ENCODE peak calls at places on chromosomes 11 and 22, in seven cellular contexts. I is adrenal gland, G is body of pancreas, V is heart left ventricle, T is endothelial cell of umbilical vein, J is tibial nerve, H is esophagus squamous epithelium. L is an unnamed sample.

GRCh38 chr11:125892071-125892470 is 4.6 kb downstream of the HYLS1 start:
- DNase-seq in I (no peak), J (no peak), T (peak; percentile 9), V (no peak), G (no peak), H (no peak), L (no peak)

GRCh38 chr22:49018601-49019000 is 809.1 kb downstream of the BRD1 start:
- DNase-seq in I (peak; percentile 4), V (peak; percentile 41), G (no peak), J (peak; percentile 8), T (no peak), H (no peak), L (no peak)

GRCh38 chr11:655036-655726 is 18.1 kb downstream of the DRD4 start:
- DNase-seq in J (no peak), I (no peak), H (no peak), G (peak; percentile 53), V (no peak), T (no peak), L (no peak)

GRCh38 chr11:10725114-10725906 is 25.7 kb upstream of the CTR9 start:
- DNase-seq in H (no peak), I (no peak), G (peak; percentile 16), T (no peak), J (no peak), V (no peak), L (no peak)

GRCh38 chr11:102853956-102854355 is 10.5 kb upstream of the MMP3 start:
- DNase-seq in G (no peak), H (no peak), T (no peak), V (no peak), I (no peak), J (no peak), L (no peak)

GRCh38 chr11:57546869-57547518 is 9.6 kb downstream of the SMTNL1 start:
- DNase-seq in T (peak; percentile 12), H (no peak), I (peak; percentile 63), V (no peak), G (no peak), J (no peak), L (no peak)

GRCh38 chr11:46675288-46675851 is 25.0 kb downstream of the ARHGAP1 start:
- DNase-seq in T (no peak), J (peak; percentile 57), H (no peak), G (peak; percentile 80), I (peak; percentile 86), V (peak; percentile 71), L (peak; percentile 84)

GRCh38 chr11:100557830-100558611 is 129.1 kb upstream of the ARHGAP42 start:
- DNase-seq in V (no peak), I (no peak), J (no peak), T (no peak), G (no peak), H (no peak), L (no peak)

GRCh38 chr11:104956528-104956927 is 11.8 kb downstream of the CASP4 start:
- DNase-seq in V (no peak), T (no peak), J (no peak), G (peak; percentile 22), I (no peak), H (no peak), L (no peak)

GRCh38 chr11:92111291-92111690 is 113.3 kb upstream of the FAT3 start:
- DNase-seq in I (no peak), V (no peak), H (no peak), T (no peak), G (no peak), J (no peak), L (no peak)

GRCh38 chr22:41574847-41575381 is 14.1 kb downstream of the CSDC2 start:
- DNase-seq in T (no peak), G (peak; percentile 31), J (peak; percentile 61), H (no peak), V (peak; percentile 87), I (peak; percentile 95), L (no peak)

GRCh38 chr22:50613291-50613981 is 12.8 kb downstream of the MAPK8IP2 start:
- DNase-seq in I (peak; percentile 85), T (no peak), V (no peak), H (no peak), J (no peak), G (peak; percentile 91), L (peak; percentile 64)

GRCh38 chr22:44952863-44953790 is 56.7 kb downstream of the PHF21B start:
- DNase-seq in G (no peak), H (no peak), I (no peak), J (no peak), T (no peak), V (no peak), L (no peak)

GRCh38 chr22:39315389-39315788 is 4.0 kb downstream of the RPL3 start:
- DNase-seq in J (no peak), I (peak; percentile 81), H (no peak), T (peak; percentile 30), G (no peak), V (no peak), L (no peak)
- TF ChIP-seq POLR2A in J (no peak), I (no peak), H (no peak), T (peak; percentile 2), G (no peak), V (no peak), L (no peak)

DNA sequence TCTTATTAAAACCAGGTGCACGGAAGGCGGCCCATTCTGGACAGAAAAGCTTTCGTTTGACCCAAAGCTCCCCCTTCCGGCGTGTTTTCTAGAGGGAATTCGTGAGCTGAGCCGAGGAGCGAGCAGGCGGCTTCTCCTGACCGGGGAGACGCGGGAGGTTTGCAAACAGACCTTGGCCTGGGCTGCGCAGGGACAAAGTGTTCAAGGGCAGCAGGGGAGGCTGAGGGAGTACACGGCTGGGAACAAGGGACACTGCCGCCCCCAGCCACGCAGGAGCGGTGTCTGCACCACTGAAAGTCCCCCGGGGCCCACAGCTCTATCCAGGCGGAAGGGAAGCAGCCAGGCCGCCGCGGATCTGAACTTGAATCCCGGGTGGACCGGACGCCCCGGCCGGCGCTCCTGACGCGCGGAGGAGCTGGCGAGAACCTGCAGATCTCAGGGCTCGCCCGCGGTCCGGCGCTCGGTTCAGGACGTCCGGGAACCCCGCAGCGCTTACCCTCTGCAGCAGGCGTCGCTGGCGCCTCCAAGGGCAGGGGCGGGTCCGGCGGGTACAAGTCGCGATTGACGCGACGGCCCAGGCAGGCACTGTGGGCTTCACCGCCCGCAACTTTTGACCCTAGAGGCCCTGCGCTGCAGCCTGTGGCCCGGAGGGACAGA is 101.9 kb downstream of the WT1 start:
- DNase-seq in T (peak; percentile 28), G (peak; percentile 78), I (peak; percentile 68), H (no peak), V (peak; percentile 74), J (peak; percentile 48), L (peak; percentile 6)
- H3K4me3 ChIP-seq in T (peak overlapping the region; percentile 21), G (peak overlapping the region; percentile 13), I (no peak overlapping the region), H (peak overlapping the region; percentile 46), V (peak overlapping the region; percentile 53), J (peak overlapping the region; percentile 24), L (peak overlapping the region; percentile 41)

GRCh38 chr22:33829549-33830280 is 90.6 kb downstream of the LARGE1 start:
- DNase-seq in V (no peak), T (no peak), I (no peak), G (no peak), H (no peak), J (no peak), L (no peak)
- TF ChIP-seq CTCF in V (no peak), T (no peak), I (no peak), G (no peak), H (no peak), J (no peak), L (no peak)

GRCh38 chr11:63766501-63767270 is 1.9 kb downstream of the ZFTA start:
- DNase-seq in V (no peak), J (no peak), I (no peak), H (no peak), G (no peak), T (no peak), L (no peak)

GRCh38 chr11:63769044-63769718 is 606 bp upstream of the ZFTA start:
- DNase-seq in T (peak; percentile 21), J (no peak), G (no peak), H (no peak), I (peak; percentile 30), V (peak; percentile 83), L (no peak)

GRCh38 chr11:63765688-63766241 is 2.8 kb downstream of the ZFTA start:
- DNase-seq in V (no peak), I (peak; percentile 27), H (no peak), T (no peak), J (no peak), G (no peak), L (no peak)

GRCh38 chr11:63768232-63769043 is at the start of gene ZFTA:
- DNase-seq in H (no peak), J (peak; percentile 32), G (peak; percentile 68), I (peak; percentile 58), V (peak; percentile 85), T (peak; percentile 41), L (peak; percentile 31)

GRCh38 chr11:63767415-63768231 is 952 bp downstream of the ZFTA start:
- DNase-seq in V (peak; percentile 80), J (peak; percentile 39), T (peak; percentile 72), H (no peak), I (peak; percentile 67), G (peak; percentile 68), L (peak; percentile 34)
- TF ChIP-seq POLR2A in V (no peak), J (no peak), T (peak; percentile 47), H (no peak), I (no peak), G (no peak), L (no peak)

GRCh38 chr22:46590334-46590733 is 29.9 kb upstream of the GRAMD4 start:
- DNase-seq in T (no peak), G (no peak), V (peak; percentile 78), H (no peak), J (no peak), I (no peak), L (no peak)

GRCh38 chr22:46589141-46589748 is 30.9 kb upstream of the GRAMD4 start:
- DNase-seq in J (no peak), H (no peak), T (no peak), G (no peak), I (no peak), V (peak; percentile 32), L (no peak)

GRCh38 chr22:46588279-46589140 is 31.7 kb upstream of the GRAMD4 start:
- DNase-seq in H (no peak), T (no peak), V (peak; percentile 78), G (no peak), J (no peak), I (no peak), L (no peak)

GRCh38 chr22:46591890-46592289 is 28.3 kb upstream of the GRAMD4 start:
- DNase-seq in I (no peak), G (no peak), H (no peak), T (no peak), V (peak; percentile 54), J (no peak), L (no peak)

GRCh38 chr22:46589871-46590271 is 30.3 kb upstream of the GRAMD4 start:
- DNase-seq in V (no peak), J (no peak), G (no peak), T (no peak), I (no peak), H (no peak), L (no peak)
- H3K4me3 ChIP-seq in V (no peak overlapping the region), J (no peak overlapping the region), G (no peak overlapping the region), T (no peak overlapping the region), I (no peak overlapping the region), H (no peak overlapping the region), L (no peak overlapping the region)

GRCh38 chr22:23521442-23522113 is 58.5 kb downstream of the IGLL1 start:
- DNase-seq in I (peak; percentile 93), V (peak; percentile 95), T (peak; percentile 96), J (peak; percentile 88), G (peak; percentile 95), H (no peak), L (peak; percentile 80)
- TF ChIP-seq CTCF in I (no peak), V (peak; percentile 35), T (no peak), J (peak; percentile 53), G (no peak), H (no peak), L (no peak)

L was measured in gastrocnemius medialis.